ENCODE peak calls at places on chromosomes 16 and 17, in five cellular contexts. E, P, R, W and L are unnamed samples.

GRCh38 chr17:49691086-49691676 is 13.3 kb upstream of the SPOP start:
- DNase-seq in E (no peak), P (no peak), R (no peak), W (no peak), L (peak)

GRCh38 chr16:1538804-1539520 is 5.5 kb downstream of the TMEM204 start:
- DNase-seq in E (no peak), P (no peak), R (no peak), W (peak), L (no peak)

GRCh38 chr17:33438578-33438977 is 145.5 kb upstream of the ASIC2 start:
- DNase-seq in E (no peak), P (no peak), R (no peak), W (no peak), L (no peak)

GRCh38 chr16:57539072-57539796 is 2.9 kb upstream of the CCDC102A start:
- DNase-seq in E (peak), P (no peak), R (no peak), W (no peak), L (no peak)

GRCh38 chr17:11535231-11535630 is 63.0 kb upstream of the DNAH9 start:
- DNase-seq in E (no peak), P (no peak), R (no peak), W (no peak), L (no peak)

GRCh38 chr17:27849474-27850185 is 43.5 kb downstream of the LYRM9 start:
- DNase-seq in E (no peak), P (no peak), R (no peak), W (no peak), L (no peak)

GRCh38 chr17:1143573-1143972 is 36.2 kb downstream of the ABR start:
- DNase-seq in E (no peak), P (no peak), R (no peak), W (no peak), L (peak)

GRCh38 chr17:21215935-21216334 is 2.0 kb upstream of the TMEM11 start:
- DNase-seq in E (no peak), P (peak), R (no peak), W (no peak), L (no peak)

GRCh38 chr16:85393674-85394510 is 219.2 kb upstream of the GSE1 start:
- DNase-seq in E (peak), P (no peak), R (peak), W (peak), L (peak)

GRCh38 chr16:17354121-17354750 is 116.5 kb downstream of the XYLT1 start:
- DNase-seq in E (no peak), P (no peak), R (no peak), W (no peak), L (no peak)

GRCh38 chr17:56795098-56795497 is 38.6 kb downstream of the C17orf67 start:
- DNase-seq in E (no peak), P (no peak), R (no peak), W (no peak), L (no peak)

GRCh38 chr17:56792267-56792666 is 41.5 kb downstream of the C17orf67 start:
- DNase-seq in E (no peak), P (no peak), R (no peak), W (no peak), L (no peak)

GRCh38 chr17:56795510-56795909 is 38.2 kb downstream of the C17orf67 start:
- DNase-seq in E (no peak), P (no peak), R (no peak), W (no peak), L (no peak)

GRCh38 chr17:56793947-56794346 is 39.8 kb downstream of the C17orf67 start:
- DNase-seq in E (no peak), P (no peak), R (no peak), W (no peak), L (no peak)

DNA sequence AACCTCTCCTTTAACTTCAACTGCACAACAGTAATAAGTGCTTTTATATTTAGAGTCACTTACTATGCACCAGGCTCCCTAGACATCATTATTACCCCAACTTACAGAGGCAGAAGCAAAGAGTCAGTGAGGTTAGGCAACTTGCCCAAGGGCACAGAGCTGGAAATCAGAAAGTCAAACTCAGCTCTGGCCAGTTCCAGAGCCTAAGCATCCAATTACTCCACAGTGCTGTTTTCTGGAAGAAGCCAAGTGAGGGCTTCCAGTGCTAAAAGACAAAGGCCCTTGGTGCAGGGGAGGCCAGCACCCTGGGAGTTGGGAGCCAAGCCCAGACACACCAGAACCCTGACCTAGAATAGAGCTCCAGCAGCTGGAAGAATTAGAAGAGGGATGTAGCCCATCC is 40.2 kb downstream of the C17orf67 start:
- DNase-seq in E (no peak), P (no peak), R (no peak), W (no peak), L (peak)
- H3K27ac ChIP-seq in E (no peak), P (no peak), R (no peak), W (no peak), L (no peak)

DNA sequence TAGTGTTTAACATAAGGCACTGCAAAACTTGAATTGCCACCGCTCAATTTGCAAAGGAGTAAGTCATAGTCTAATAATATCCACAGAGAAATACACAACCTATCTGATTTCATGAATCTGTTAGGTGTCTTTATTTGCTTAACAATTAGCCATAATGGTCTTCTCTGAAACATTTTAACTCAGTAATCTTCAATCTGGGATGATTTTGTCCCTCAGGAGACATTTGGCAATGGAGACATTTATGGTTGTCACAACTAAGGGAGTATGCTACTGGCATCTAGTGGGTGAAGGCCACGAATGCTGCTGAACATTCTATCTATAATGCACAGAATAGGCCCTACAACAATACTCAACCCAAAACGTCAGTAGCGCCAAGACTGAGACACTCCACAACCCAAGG is 4.3 kb downstream of the UBE2G1 start:
- DNase-seq in E (no peak), P (no peak), R (no peak), W (no peak), L (peak)
- TF ChIP-seq CTCF in E (no peak), P (no peak), R (no peak), W (peak), L (no peak)

GRCh38 chr17:77126519-77126918 is 14.2 kb upstream of the SEC14L1 start:
- DNase-seq in E (no peak), P (no peak), R (peak), W (no peak), L (no peak)
- H3K27ac ChIP-seq in E (no peak), P (peak), R (no peak), W (peak), L (no peak)

GRCh38 chr16:65283238-65283651 is 161.4 kb upstream of the CDH11 start:
- DNase-seq in E (no peak), P (no peak), R (no peak), W (no peak), L (no peak)

GRCh38 chr16:65278874-65279273 is 157.0 kb upstream of the CDH11 start:
- DNase-seq in E (no peak), P (no peak), R (no peak), W (no peak), L (no peak)

GRCh38 chr16:65281636-65282035 is 159.8 kb upstream of the CDH11 start:
- DNase-seq in E (no peak), P (no peak), R (no peak), W (no peak), L (no peak)

GRCh38 chr16:65284583-65284982 is 162.7 kb upstream of the CDH11 start:
- DNase-seq in E (no peak), P (no peak), R (no peak), W (no peak), L (no peak)

DNA sequence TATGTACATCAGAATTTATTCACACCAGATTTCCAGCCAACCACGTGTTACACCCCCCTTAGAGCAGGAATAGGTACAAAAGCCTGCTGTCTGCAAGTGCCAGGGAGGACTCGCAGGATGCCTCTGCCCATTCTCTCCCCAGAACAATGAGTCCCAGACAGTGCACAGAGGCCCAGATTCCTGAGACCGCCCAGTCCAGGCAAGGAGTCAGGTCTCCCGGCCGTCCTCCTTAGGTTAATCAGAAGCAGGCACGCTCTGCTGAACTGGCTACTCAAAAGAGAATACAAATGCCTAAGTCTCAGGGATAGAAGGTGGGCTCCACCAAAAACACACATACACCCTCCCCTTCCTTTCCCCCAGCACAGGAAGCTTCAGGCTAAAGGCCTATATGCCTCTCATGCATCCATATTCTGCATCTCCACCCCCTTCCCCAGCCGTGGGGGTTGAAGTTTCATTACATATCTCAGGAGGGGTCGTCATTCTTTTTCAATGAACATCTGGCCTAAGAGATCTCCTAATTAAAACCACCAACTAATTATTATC is 159.2 kb upstream of the CDH11 start:
- DNase-seq in E (no peak), P (no peak), R (no peak), W (no peak), L (no peak)
- TF ChIP-seq CTCF in E (no peak), P (no peak), R (no peak), W (no peak), L (no peak)

GRCh38 chr16:4415538-4416199 is 727 bp downstream of the CORO7 start:
- DNase-seq in E (peak), P (no peak), R (peak), W (peak), L (peak)
- H3K27ac ChIP-seq in E (peak), P (peak), R (peak), W (peak), L (peak)

DNA sequence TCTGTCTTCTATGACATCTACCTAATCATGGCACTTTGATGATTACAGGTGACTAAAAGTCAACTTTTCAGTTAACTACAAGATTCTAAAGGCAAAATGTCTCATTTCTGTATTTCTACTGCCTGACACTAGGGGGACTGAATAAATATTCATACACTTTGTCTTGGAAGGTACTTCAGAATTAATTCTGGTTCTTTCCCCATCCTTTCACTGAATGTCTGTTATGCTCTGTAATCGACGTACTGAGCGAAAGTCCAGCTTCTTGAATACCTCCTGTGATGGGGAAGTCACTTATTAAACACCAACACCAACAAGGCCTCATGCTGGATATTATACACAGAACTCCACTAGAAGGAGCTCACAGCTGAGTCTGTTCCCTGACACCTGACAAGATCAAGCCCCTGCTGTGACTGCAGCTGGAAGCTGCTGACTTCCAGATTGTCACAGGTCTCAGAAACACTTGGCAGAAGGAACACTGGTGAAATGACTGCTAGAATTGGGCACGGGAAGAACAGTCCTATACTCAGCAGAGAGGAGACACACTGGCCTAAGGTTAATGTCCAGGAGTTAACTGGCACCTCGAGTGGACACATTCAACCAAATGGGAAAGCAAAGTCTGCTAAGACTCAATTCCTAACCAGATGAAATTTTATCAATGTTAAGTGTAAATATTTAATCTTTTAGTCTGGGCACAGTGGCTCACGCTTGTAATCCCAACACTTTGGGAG is 31.9 kb downstream of the CMC2 start:
- DNase-seq in E (no peak), P (peak), R (no peak), W (no peak), L (no peak)
- TF ChIP-seq CTCF in E (no peak), P (peak), R (no peak), W (peak), L (no peak)

GRCh38 chr16:80718480-80719220 is 85.7 kb downstream of the CDYL2 start:
- DNase-seq in E (no peak), P (peak), R (peak), W (no peak), L (peak)
- H3K27ac ChIP-seq in E (no peak), P (no peak), R (peak), W (no peak), L (no peak)

DNA sequence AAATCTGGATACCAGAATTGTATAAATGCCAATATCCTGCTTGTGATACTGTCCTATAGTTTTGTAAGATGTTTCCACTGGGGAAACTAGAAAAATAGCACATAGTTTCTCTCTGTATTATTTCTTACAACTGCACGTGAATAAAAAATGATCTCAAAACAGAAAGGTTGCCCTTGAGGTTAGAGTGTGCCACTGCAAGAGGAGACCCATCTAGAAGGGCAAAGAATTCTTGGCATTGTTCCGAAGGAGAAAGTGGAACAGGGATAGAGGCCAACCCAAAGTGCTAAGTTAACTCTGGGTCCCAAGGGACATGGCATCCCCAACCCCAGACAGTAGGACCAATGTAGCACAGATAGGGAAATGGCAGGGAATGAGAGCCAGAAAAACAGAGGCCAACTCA is 477.5 kb upstream of the HSBP1 start:
- DNase-seq in E (no peak), P (no peak), R (no peak), W (no peak), L (no peak)
- TF ChIP-seq CTCF in E (no peak), P (no peak), R (no peak), W (no peak), L (no peak)

GRCh38 chr17:17104494-17104893 is 62.2 kb downstream of the MPRIP start:
- DNase-seq in E (no peak), P (no peak), R (peak), W (no peak), L (peak)
- H3K27ac ChIP-seq in E (no peak), P (peak), R (peak), W (peak), L (peak)

GRCh38 chr17:35878361-35878760 is 1.8 kb downstream of the CCL5 start:
- DNase-seq in E (no peak), P (no peak), R (no peak), W (no peak), L (no peak)

GRCh38 chr17:35877345-35878029 is 2.7 kb downstream of the CCL5 start:
- DNase-seq in E (no peak), P (no peak), R (no peak), W (no peak), L (no peak)

GRCh38 chr17:35875439-35876139 is 4.6 kb downstream of the CCL5 start:
- DNase-seq in E (peak), P (no peak), R (no peak), W (no peak), L (no peak)

GRCh38 chr17:35879748-35880654 is at the start of gene CCL5:
- DNase-seq in E (peak), P (peak), R (no peak), W (no peak), L (no peak)
- TF ChIP-seq CTCF in E (no peak), P (no peak), R (no peak), W (no peak), L (no peak)